ENCODE peak calls at places on chromosomes 4 and X, in eight cellular contexts. P is A673; D is left ventricle myocardium inferior; H is psoas muscle; O is neuronal stem cell; Y is CD8-positive, alpha-beta T cell; Q is CD4-positive, CD25-positive, alpha-beta regulatory T cell; B is ovary. S is an unnamed sample.

GRCh38 chrX:1894656-1895055 is 279.8 kb downstream of the ASMT start:
- DNase-seq in P (no peak), D (no peak), H (no peak), O (no peak), Y (no peak), Q (no peak), B (no peak), S (no peak)

GRCh38 chr4:35541146-35541887 is 703.0 kb downstream of the ARAP2 start:
- DNase-seq in P (no peak), D (no peak), H (no peak), O (no peak), Y (no peak), Q (no peak), B (no peak), S (no peak)

GRCh38 chr4:20431422-20432014 is 179.8 kb downstream of the SLIT2 start:
- DNase-seq in P (peak; percentile 78), D (peak; percentile 17), H (no peak), O (no peak), Y (no peak), Q (no peak), B (no peak), S (peak; percentile 70)

GRCh38 chr4:22514431-22514830 is 1.4 kb downstream of the ADGRA3 start:
- DNase-seq in P (no peak), D (no peak), H (no peak), O (no peak), Y (no peak), Q (no peak), B (no peak), S (no peak)

GRCh38 chr4:76982638-76983579 is 33.4 kb downstream of the SEPTIN11 start:
- DNase-seq in P (no peak), D (no peak), H (no peak), O (no peak), Y (no peak), Q (peak; percentile 35), B (no peak), S (peak; percentile 60)

GRCh38 chr4:145154573-145154972 is 25.8 kb downstream of the OTUD4 start:
- DNase-seq in P (no peak), D (no peak), H (no peak), O (no peak), Y (no peak), Q (no peak), B (no peak), S (peak; percentile 54)

GRCh38 chrX:27619459-27619858 is 29.3 kb downstream of the DCAF8L2 start:
- DNase-seq in P (no peak), D (no peak), H (no peak), O (no peak), Y (no peak), Q (no peak), B (no peak), S (peak; percentile 49)

GRCh38 chr4:103098746-103099421 is 750 bp downstream of the BDH2 start:
- DNase-seq in P (peak; percentile 24), D (no peak), H (no peak), O (no peak), Y (no peak), Q (no peak), B (no peak), S (peak; percentile 44)

GRCh38 chr4:107348188-107348872 is 312.2 kb upstream of the DKK2 start:
- DNase-seq in P (peak; percentile 44), D (no peak), H (no peak), O (no peak), Y (no peak), Q (no peak), B (no peak), S (no peak)

GRCh38 chrX:11472879-11473278 is 179.7 kb downstream of the AMELX start:
- DNase-seq in P (no peak), D (no peak), H (no peak), O (no peak), Y (no peak), Q (no peak), B (no peak), S (no peak)
- H3K27ac ChIP-seq in P (no peak overlapping the region), D (peak overlapping the region; percentile 38), H (no peak overlapping the region), O (no peak overlapping the region), Y (no peak overlapping the region), Q (no peak overlapping the region), B (no peak overlapping the region), S (no peak overlapping the region)

GRCh38 chr4:61335364-61335763 is 135.2 kb downstream of the ADGRL3 start:
- DNase-seq in P (no peak), D (no peak), H (no peak), O (no peak), Y (no peak), Q (no peak), B (no peak), S (no peak)

GRCh38 chr4:61332671-61333070 is 132.5 kb downstream of the ADGRL3 start:
- DNase-seq in P (no peak), D (no peak), H (no peak), O (no peak), Y (no peak), Q (no peak), B (no peak), S (no peak)

GRCh38 chr4:61336488-61336887 is 136.4 kb downstream of the ADGRL3 start:
- DNase-seq in P (no peak), D (no peak), H (no peak), O (no peak), Y (no peak), Q (no peak), B (no peak), S (no peak)

GRCh38 chr4:61333490-61333889 is 133.4 kb downstream of the ADGRL3 start:
- DNase-seq in P (no peak), D (no peak), H (no peak), O (no peak), Y (no peak), Q (no peak), B (no peak), S (no peak)

GRCh38 chr4:61336911-61337310 is 136.8 kb downstream of the ADGRL3 start:
- DNase-seq in P (no peak), D (no peak), H (no peak), O (peak; percentile 24), Y (no peak), Q (no peak), B (no peak), S (no peak)
- H3K27ac ChIP-seq in P (no peak overlapping the region), D (no peak overlapping the region), H (no peak overlapping the region), O (no peak overlapping the region), Y (no peak overlapping the region), Q (no peak overlapping the region), B (no peak overlapping the region), S (no peak overlapping the region)

GRCh38 chrX:136975642-136976518 is 57.9 kb downstream of the GPR101 start:
- DNase-seq in P (peak; percentile 48), D (no peak), H (no peak), O (no peak), Y (no peak), Q (no peak), B (no peak), S (no peak)
- H3K27ac ChIP-seq in P (peak overlapping the region; percentile 34), D (no peak overlapping the region), H (no peak overlapping the region), O (no peak overlapping the region), Y (no peak overlapping the region), Q (no peak overlapping the region), B (no peak overlapping the region), S (no peak overlapping the region)

DNA sequence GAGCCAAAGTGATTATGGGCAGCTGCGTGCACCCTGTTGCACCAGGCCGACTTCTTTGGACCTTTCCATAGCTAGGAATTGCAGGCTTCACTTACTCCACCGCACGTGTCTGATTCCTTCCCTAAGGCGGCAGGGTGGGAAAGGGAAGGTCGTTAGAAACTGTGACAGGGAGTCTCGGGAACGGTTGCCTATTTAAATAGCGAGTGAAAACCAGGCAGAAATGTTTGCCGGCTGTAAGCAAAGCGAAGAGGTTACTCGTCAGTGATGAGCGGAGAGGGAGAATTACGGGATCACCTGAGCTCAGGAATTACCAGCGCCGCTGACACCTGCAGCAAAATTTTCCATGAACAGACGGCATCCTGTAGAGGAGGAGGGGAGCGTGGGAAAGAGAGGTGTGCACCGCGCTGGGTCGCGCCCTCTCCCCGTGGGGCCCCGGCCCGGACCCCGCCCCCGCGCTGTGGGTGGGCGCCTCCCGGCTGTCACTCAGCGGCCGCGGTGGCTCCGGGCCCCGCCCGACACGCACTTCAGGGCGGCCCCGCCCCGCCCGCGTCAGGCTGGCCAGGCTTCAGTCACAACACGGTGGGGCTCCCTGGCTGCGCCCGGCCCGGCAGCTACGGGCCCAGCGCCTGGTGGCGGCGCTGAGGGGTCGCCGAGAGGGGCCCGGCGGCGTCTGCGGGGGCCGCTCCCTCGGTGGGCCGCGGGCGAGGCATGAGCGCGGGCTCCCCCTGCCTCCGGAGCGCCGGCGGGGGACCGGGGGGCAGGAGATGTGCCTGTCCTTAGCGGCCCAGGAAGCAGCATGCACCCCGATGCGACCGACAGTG is at the start of gene SNX25:
- DNase-seq in P (peak; percentile 81), D (peak; percentile 90), H (peak; percentile 92), O (peak; percentile 86), Y (peak; percentile 89), Q (peak; percentile 90), B (peak; percentile 85), S (peak; percentile 82)
- H3K27ac ChIP-seq in P (peak within 1 kb of the TSS; percentile 40), D (peak within 1 kb of the TSS; percentile 90), H (peak within 1 kb of the TSS; percentile 90), O (peak within 1 kb of the TSS; percentile 72), Y (peak within 1 kb of the TSS; percentile 48), Q (no peak within 1 kb of the TSS), B (peak within 1 kb of the TSS; percentile 96), S (peak within 1 kb of the TSS; percentile 87)

GRCh38 chrX:54529166-54529558 is 857 bp upstream of the GNL3L start:
- DNase-seq in P (no peak), D (no peak), H (no peak), O (no peak), Y (no peak), Q (no peak), B (no peak), S (no peak)
- H3K27ac ChIP-seq in P (peak overlapping the region; percentile 79), D (peak overlapping the region; percentile 93), H (peak overlapping the region; percentile 84), O (no peak overlapping the region), Y (no peak overlapping the region), Q (no peak overlapping the region), B (no peak overlapping the region), S (peak overlapping the region; percentile 89)

GRCh38 chrX:155270969-155271368 is 6.7 kb upstream of the RAB39B start:
- DNase-seq in P (no peak), D (no peak), H (no peak), O (no peak), Y (no peak), Q (no peak), B (no peak), S (no peak)

GRCh38 chrX:155263854-155264628 is at the start of gene RAB39B:
- DNase-seq in P (peak; percentile 53), D (peak; percentile 39), H (peak; percentile 70), O (peak; percentile 33), Y (peak; percentile 68), Q (peak; percentile 80), B (peak; percentile 27), S (peak; percentile 53)

GRCh38 chrX:155262970-155263754 is 1.1 kb downstream of the RAB39B start:
- DNase-seq in P (no peak), D (no peak), H (no peak), O (no peak), Y (no peak), Q (peak; percentile 48), B (no peak), S (no peak)

GRCh38 chrX:155266446-155266845 is 2.2 kb upstream of the RAB39B start:
- DNase-seq in P (no peak), D (no peak), H (no peak), O (no peak), Y (no peak), Q (no peak), B (no peak), S (no peak)
- H3K27ac ChIP-seq in P (no peak overlapping the region), D (no peak overlapping the region), H (no peak overlapping the region), O (no peak overlapping the region), Y (no peak overlapping the region), Q (no peak overlapping the region), B (no peak overlapping the region), S (no peak overlapping the region)

DNA sequence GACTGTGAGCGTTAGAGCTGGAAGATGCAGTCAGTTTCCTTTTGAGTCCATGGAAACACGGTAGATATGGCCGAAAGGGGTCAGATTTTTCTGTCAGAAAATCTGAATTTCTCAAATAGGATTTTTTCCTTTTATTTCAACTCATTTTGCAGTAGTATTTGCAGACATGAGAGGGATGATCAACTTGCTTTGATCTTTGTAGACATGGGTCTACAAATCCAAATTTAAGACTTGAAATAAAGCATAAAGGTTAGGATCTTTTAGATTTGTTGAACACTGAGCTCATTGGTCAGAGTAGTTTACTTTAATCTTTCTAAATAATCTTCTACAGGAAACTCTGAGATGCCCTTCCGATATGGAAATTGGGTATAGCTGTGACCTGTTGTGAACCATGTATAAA is 44.7 kb downstream of the DOCK11 start:
- DNase-seq in P (no peak), D (no peak), H (no peak), O (no peak), Y (no peak), Q (no peak), B (no peak), S (no peak)
- H3K27ac ChIP-seq in P (no peak overlapping the region), D (no peak overlapping the region), H (no peak overlapping the region), O (no peak overlapping the region), Y (no peak overlapping the region), Q (no peak overlapping the region), B (no peak overlapping the region), S (no peak overlapping the region)